ENCODE peak calls at places on chromosomes 7 and 10, in nine cellular contexts. One of them, this sample, is unnamed.

GRCh38 chr7:155166673-155167370 is 96.7 kb downstream of the HTR5A start:
- DNase-seq in neural crest cell: no peak
- DNase-seq in RWPE1: no peak
- DNase-seq in PC-3: peak
- DNase-seq in psoas muscle: peak
- DNase-seq in lower lobe of right lung: no peak
- DNase-seq in ovary: no peak
- DNase-seq in fibroblast of the aortic adventitia: peak
- DNase-seq in tibial artery: no peak
- DNase-seq in this sample: no peak

GRCh38 chr10:96618648-96619047 is 31.8 kb upstream of the TM9SF3 start:
- DNase-seq in neural crest cell: no peak
- DNase-seq in fibroblast of the aortic adventitia: peak
- DNase-seq in tibial artery: peak
- DNase-seq in lower lobe of right lung: no peak
- DNase-seq in PC-3: no peak
- DNase-seq in ovary: peak
- DNase-seq in RWPE1: no peak
- DNase-seq in psoas muscle: no peak
- DNase-seq in this sample: no peak

GRCh38 chr7:1359681-1360485 is 99.4 kb downstream of the MICALL2 start:
- DNase-seq in fibroblast of the aortic adventitia: no peak
- DNase-seq in lower lobe of right lung: peak
- DNase-seq in psoas muscle: no peak
- DNase-seq in neural crest cell: no peak
- DNase-seq in tibial artery: no peak
- DNase-seq in PC-3: no peak
- DNase-seq in ovary: no peak
- DNase-seq in RWPE1: no peak
- DNase-seq in this sample: no peak

GRCh38 chr7:69336976-69337375 is 261.3 kb upstream of the AUTS2 start:
- DNase-seq in psoas muscle: no peak
- DNase-seq in ovary: no peak
- DNase-seq in PC-3: no peak
- DNase-seq in lower lobe of right lung: no peak
- DNase-seq in neural crest cell: no peak
- DNase-seq in RWPE1: no peak
- DNase-seq in tibial artery: no peak
- DNase-seq in fibroblast of the aortic adventitia: no peak
- DNase-seq in this sample: no peak

GRCh38 chr7:44278451-44279161 is 46.8 kb downstream of the CAMK2B start:
- DNase-seq in ovary: peak
- DNase-seq in tibial artery: peak
- DNase-seq in neural crest cell: no peak
- DNase-seq in lower lobe of right lung: peak
- DNase-seq in PC-3: no peak
- DNase-seq in RWPE1: no peak
- DNase-seq in fibroblast of the aortic adventitia: peak
- DNase-seq in psoas muscle: peak
- DNase-seq in this sample: no peak

GRCh38 chr10:74923556-74923955 is 97.2 kb downstream of the KAT6B start:
- DNase-seq in ovary: no peak
- DNase-seq in lower lobe of right lung: peak
- DNase-seq in psoas muscle: no peak
- DNase-seq in PC-3: peak
- DNase-seq in neural crest cell: no peak
- DNase-seq in fibroblast of the aortic adventitia: no peak
- DNase-seq in RWPE1: no peak
- DNase-seq in tibial artery: no peak
- DNase-seq in this sample: no peak

GRCh38 chr10:11693376-11693775 is 48.8 kb upstream of the ECHDC3 start:
- DNase-seq in PC-3: no peak
- DNase-seq in fibroblast of the aortic adventitia: no peak
- DNase-seq in ovary: no peak
- DNase-seq in RWPE1: no peak
- DNase-seq in tibial artery: no peak
- DNase-seq in neural crest cell: no peak
- DNase-seq in psoas muscle: no peak
- DNase-seq in lower lobe of right lung: no peak
- DNase-seq in this sample: no peak

GRCh38 chr7:129993275-129993674 is 40.5 kb upstream of the UBE2H start:
- DNase-seq in lower lobe of right lung: no peak
- DNase-seq in neural crest cell: no peak
- DNase-seq in RWPE1: no peak
- DNase-seq in fibroblast of the aortic adventitia: peak
- DNase-seq in PC-3: no peak
- DNase-seq in psoas muscle: no peak
- DNase-seq in tibial artery: no peak
- DNase-seq in ovary: no peak
- DNase-seq in this sample: no peak

GRCh38 chr10:102275343-102275742 is 30.0 kb downstream of the GBF1 start:
- DNase-seq in psoas muscle: no peak
- DNase-seq in ovary: no peak
- DNase-seq in fibroblast of the aortic adventitia: no peak
- DNase-seq in RWPE1: no peak
- DNase-seq in lower lobe of right lung: no peak
- DNase-seq in neural crest cell: no peak
- DNase-seq in PC-3: no peak
- DNase-seq in tibial artery: no peak
- DNase-seq in this sample: no peak

GRCh38 chr10:69806266-69806665 is 4.6 kb downstream of the COL13A1 start:
- DNase-seq in psoas muscle: no peak
- DNase-seq in fibroblast of the aortic adventitia: no peak
- DNase-seq in neural crest cell: no peak
- DNase-seq in RWPE1: no peak
- DNase-seq in lower lobe of right lung: no peak
- DNase-seq in PC-3: no peak
- DNase-seq in ovary: no peak
- DNase-seq in tibial artery: no peak
- DNase-seq in this sample: no peak

GRCh38 chr10:91519899-91520514 is 109.9 kb downstream of the HECTD2 start:
- DNase-seq in RWPE1: no peak
- DNase-seq in ovary: peak
- DNase-seq in psoas muscle: no peak
- DNase-seq in neural crest cell: no peak
- DNase-seq in fibroblast of the aortic adventitia: no peak
- DNase-seq in PC-3: no peak
- DNase-seq in tibial artery: no peak
- DNase-seq in lower lobe of right lung: no peak
- DNase-seq in this sample: no peak

GRCh38 chr7:131555565-131556054 is 818 bp downstream of the PODXL start:
- DNase-seq in PC-3: no peak
- DNase-seq in ovary: no peak
- DNase-seq in fibroblast of the aortic adventitia: no peak
- DNase-seq in neural crest cell: no peak
- DNase-seq in RWPE1: no peak
- DNase-seq in tibial artery: no peak
- DNase-seq in psoas muscle: no peak
- DNase-seq in lower lobe of right lung: no peak
- DNase-seq in this sample: no peak

DNA sequence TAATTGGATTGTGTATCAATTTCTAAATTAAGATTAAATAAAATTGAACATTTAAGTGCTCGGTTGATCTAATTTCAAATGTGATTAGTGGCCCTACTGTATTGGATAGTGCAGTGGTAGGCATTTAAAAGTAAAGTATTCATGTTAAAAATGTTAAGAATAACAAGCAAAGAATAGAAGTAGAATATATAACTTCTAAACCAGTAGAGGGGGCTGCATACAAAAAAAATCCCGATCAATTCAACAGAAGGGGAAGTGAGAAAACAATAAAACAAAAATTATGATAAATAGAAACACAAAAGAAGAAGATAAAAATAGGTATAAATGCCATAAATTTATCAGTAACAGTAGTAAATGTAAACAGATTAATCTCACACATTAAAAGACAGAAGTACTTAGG is 24.9 kb upstream of the WDFY4 start:
- DNase-seq in ovary: no peak
- DNase-seq in psoas muscle: no peak
- DNase-seq in neural crest cell: no peak
- DNase-seq in fibroblast of the aortic adventitia: peak
- DNase-seq in PC-3: peak
- DNase-seq in lower lobe of right lung: no peak
- DNase-seq in tibial artery: no peak
- DNase-seq in RWPE1: no peak
- DNase-seq in this sample: peak
- TF ChIP-seq CTCF in ovary: no peak
- TF ChIP-seq CTCF in psoas muscle: no peak
- TF ChIP-seq CTCF in neural crest cell: peak
- TF ChIP-seq CTCF in fibroblast of the aortic adventitia: peak
- TF ChIP-seq CTCF in PC-3: peak
- TF ChIP-seq CTCF in lower lobe of right lung: peak
- TF ChIP-seq CTCF in tibial artery: no peak
- TF ChIP-seq CTCF in RWPE1: no peak
- TF ChIP-seq CTCF in this sample: peak

DNA sequence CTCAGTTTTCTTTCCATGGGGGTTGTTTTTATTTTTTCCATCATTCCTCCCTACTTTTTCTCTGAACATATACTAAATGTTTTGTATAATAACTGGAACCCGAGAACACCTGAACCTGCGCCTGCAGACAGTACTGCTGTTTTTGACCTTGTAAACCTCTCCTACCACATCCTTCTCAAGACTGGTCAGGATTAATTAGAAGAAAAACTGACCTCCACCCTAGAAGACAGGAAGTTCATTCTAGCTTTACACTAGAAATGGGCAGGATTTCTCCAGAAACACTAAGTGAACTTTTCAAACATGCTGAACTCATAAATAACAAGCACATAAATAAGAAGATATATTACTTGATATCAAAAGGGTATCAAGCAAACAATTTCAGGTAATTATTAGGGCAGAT is 751 bp upstream of the HYCC1 start:
- DNase-seq in psoas muscle: no peak
- DNase-seq in tibial artery: no peak
- DNase-seq in RWPE1: no peak
- DNase-seq in PC-3: no peak
- DNase-seq in ovary: no peak
- DNase-seq in neural crest cell: no peak
- DNase-seq in lower lobe of right lung: no peak
- DNase-seq in fibroblast of the aortic adventitia: no peak
- DNase-seq in this sample: no peak
- TF ChIP-seq CTCF in psoas muscle: no peak
- TF ChIP-seq CTCF in tibial artery: no peak
- TF ChIP-seq CTCF in RWPE1: no peak
- TF ChIP-seq CTCF in PC-3: no peak
- TF ChIP-seq CTCF in ovary: no peak
- TF ChIP-seq CTCF in neural crest cell: no peak
- TF ChIP-seq CTCF in lower lobe of right lung: no peak
- TF ChIP-seq CTCF in fibroblast of the aortic adventitia: no peak
- TF ChIP-seq CTCF in this sample: no peak

GRCh38 chr7:112386619-112387018 is 63.6 kb upstream of the IFRD1 start:
- DNase-seq in PC-3: no peak
- DNase-seq in lower lobe of right lung: no peak
- DNase-seq in neural crest cell: no peak
- DNase-seq in fibroblast of the aortic adventitia: no peak
- DNase-seq in RWPE1: no peak
- DNase-seq in ovary: no peak
- DNase-seq in tibial artery: no peak
- DNase-seq in psoas muscle: no peak
- DNase-seq in this sample: no peak

GRCh38 chr7:112381311-112382091 is 68.8 kb upstream of the IFRD1 start:
- DNase-seq in ovary: no peak
- DNase-seq in PC-3: no peak
- DNase-seq in tibial artery: no peak
- DNase-seq in RWPE1: no peak
- DNase-seq in neural crest cell: no peak
- DNase-seq in psoas muscle: no peak
- DNase-seq in lower lobe of right lung: no peak
- DNase-seq in fibroblast of the aortic adventitia: no peak
- DNase-seq in this sample: no peak

DNA sequence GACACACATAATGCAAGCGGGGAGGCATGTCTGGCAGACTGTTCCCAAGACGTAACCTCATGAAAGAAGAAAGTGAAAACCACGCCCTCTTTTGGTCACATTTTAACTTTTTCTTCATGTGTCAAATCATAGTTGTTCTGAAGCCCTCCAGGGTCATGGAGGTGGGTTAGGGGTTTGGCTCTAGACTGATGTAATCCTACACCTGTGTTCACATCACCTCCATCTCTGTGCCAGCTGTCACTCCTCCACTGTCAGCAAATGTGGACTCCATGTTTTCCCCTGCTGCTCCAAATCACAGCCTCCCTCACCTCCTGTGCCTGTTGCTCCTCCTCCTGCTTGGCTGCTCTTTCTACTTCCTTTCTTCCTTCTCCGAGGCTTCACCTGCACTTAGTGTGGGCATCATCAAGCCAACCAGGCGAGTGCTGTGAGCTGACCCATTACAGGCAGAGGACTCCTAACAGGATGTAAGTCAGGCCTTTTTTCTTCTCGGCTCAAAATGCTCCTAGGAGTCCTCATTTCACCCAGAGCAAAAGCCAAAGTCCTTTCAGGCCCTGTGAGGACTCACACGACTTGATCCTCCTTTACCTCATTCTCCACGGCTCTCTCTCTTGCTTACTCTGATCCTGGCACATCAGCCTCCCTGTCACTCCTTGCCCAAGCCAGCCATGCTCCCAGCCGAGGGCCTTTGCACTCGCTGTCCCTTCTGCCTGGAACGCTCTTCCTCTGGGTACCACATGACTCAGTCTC is 66.4 kb upstream of the IFRD1 start:
- DNase-seq in neural crest cell: no peak
- DNase-seq in ovary: no peak
- DNase-seq in tibial artery: no peak
- DNase-seq in PC-3: peak
- DNase-seq in RWPE1: no peak
- DNase-seq in lower lobe of right lung: no peak
- DNase-seq in fibroblast of the aortic adventitia: peak
- DNase-seq in psoas muscle: no peak
- DNase-seq in this sample: no peak
- TF ChIP-seq CTCF in neural crest cell: no peak
- TF ChIP-seq CTCF in ovary: no peak
- TF ChIP-seq CTCF in tibial artery: no peak
- TF ChIP-seq CTCF in PC-3: peak
- TF ChIP-seq CTCF in RWPE1: no peak
- TF ChIP-seq CTCF in lower lobe of right lung: no peak
- TF ChIP-seq CTCF in fibroblast of the aortic adventitia: no peak
- TF ChIP-seq CTCF in psoas muscle: no peak
- TF ChIP-seq CTCF in this sample: peak

GRCh38 chr10:67666416-67667043 is 29.5 kb downstream of the CTNNA3 start:
- DNase-seq in ovary: no peak
- DNase-seq in lower lobe of right lung: no peak
- DNase-seq in fibroblast of the aortic adventitia: peak
- DNase-seq in neural crest cell: no peak
- DNase-seq in psoas muscle: no peak
- DNase-seq in tibial artery: no peak
- DNase-seq in RWPE1: peak
- DNase-seq in PC-3: peak
- DNase-seq in this sample: peak
- TF ChIP-seq CTCF in ovary: no peak
- TF ChIP-seq CTCF in lower lobe of right lung: peak
- TF ChIP-seq CTCF in fibroblast of the aortic adventitia: peak
- TF ChIP-seq CTCF in neural crest cell: peak
- TF ChIP-seq CTCF in psoas muscle: peak
- TF ChIP-seq CTCF in tibial artery: peak
- TF ChIP-seq CTCF in RWPE1: peak
- TF ChIP-seq CTCF in PC-3: peak
- TF ChIP-seq CTCF in this sample: peak

This sample was measured in GM10248.